ENCODE peak calls at places on chromosomes 12 and 14, in ten cellular contexts. W is GM03348, D is upper lobe of right lung, F is iris pigment epithelial cell, V is colonic mucosa, X is prostate gland, N is AG10803, L is caudate nucleus, I is endothelial cell, G is omental fat pad. R is an unnamed sample.

GRCh38 chr14:52551696-52552062 is 626 bp downstream of the TXNDC16 start:
- DNase-seq in X (peak), W (peak), I (no peak), V (peak), D (no peak), F (peak), G (no peak), N (peak), L (no peak), R (peak)

GRCh38 chr12:83664650-83665049 is 977.9 kb downstream of the TMTC2 start:
- DNase-seq in I (no peak), W (no peak), V (no peak), F (no peak), N (no peak), L (no peak), X (no peak), D (no peak), G (no peak), R (no peak)

GRCh38 chr12:13564266-13564810 is 367.8 kb downstream of the EMP1 start:
- DNase-seq in X (no peak), G (no peak), F (no peak), W (no peak), L (no peak), I (no peak), V (no peak), D (no peak), N (no peak), R (no peak)

GRCh38 chr12:78096909-78097597 is 266.4 kb downstream of the NAV3 start:
- DNase-seq in W (peak), V (no peak), I (no peak), X (no peak), D (no peak), N (peak), L (no peak), G (no peak), F (peak), R (no peak)

GRCh38 chr14:80637726-80638619 is 303.6 kb downstream of the CEP128 start:
- DNase-seq in G (no peak), V (no peak), D (no peak), N (peak), L (no peak), W (peak), F (peak), I (no peak), X (no peak), R (no peak)

GRCh38 chr12:65740873-65741600 is 83.2 kb upstream of the HMGA2 start:
- DNase-seq in W (peak), D (peak), I (peak), L (peak), V (peak), F (peak), X (peak), G (peak), N (peak), R (peak)

GRCh38 chr12:85356596-85357385 is 76.8 kb downstream of the ALX1 start:
- DNase-seq in I (no peak), W (no peak), X (no peak), N (no peak), D (no peak), V (no peak), G (no peak), F (no peak), L (no peak), R (no peak)

GRCh38 chr12:14454098-14454907 is 88.8 kb downstream of the ATF7IP start:
- DNase-seq in N (peak), F (peak), I (peak), V (peak), D (no peak), L (no peak), G (no peak), X (no peak), W (peak), R (no peak)

GRCh38 chr14:89178802-89179201 is 238.2 kb downstream of the FOXN3 start:
- DNase-seq in G (no peak), W (no peak), F (peak), V (no peak), X (no peak), I (no peak), N (peak), D (no peak), L (no peak), R (no peak)

GRCh38 chr12:46888568-46888967 is 62.8 kb upstream of the SLC38A4 start:
- DNase-seq in N (no peak), X (no peak), F (no peak), W (no peak), G (no peak), L (no peak), D (no peak), I (no peak), V (no peak), R (no peak)

GRCh38 chr14:104924421-104925213 is at the start of gene PLD4:
- DNase-seq in N (no peak), I (no peak), X (no peak), V (no peak), G (no peak), W (no peak), L (no peak), D (no peak), F (no peak), R (no peak)

GRCh38 chr12:2295941-2296461 is 243.2 kb downstream of the CACNA1C start:
- DNase-seq in D (no peak), X (no peak), F (peak), I (no peak), N (peak), V (no peak), W (peak), L (no peak), G (no peak), R (no peak)

GRCh38 chr12:117486840-117487659 is 125.6 kb upstream of the NOS1 start:
- DNase-seq in L (no peak), G (no peak), X (no peak), W (peak), V (no peak), F (peak), I (no peak), D (no peak), N (peak), R (peak)

GRCh38 chr12:6936642-6937480 is 6.8 kb upstream of the RNU7-1 start:
- DNase-seq in D (no peak), X (no peak), N (no peak), F (no peak), L (no peak), V (no peak), W (no peak), I (no peak), G (no peak), R (no peak)

GRCh38 chr14:33404964-33405574 is 466.4 kb downstream of the NPAS3 start:
- DNase-seq in G (no peak), N (no peak), X (no peak), L (no peak), W (no peak), I (no peak), V (no peak), D (no peak), F (no peak), R (no peak)

GRCh38 chr12:52307836-52308806 is 13.1 kb downstream of the KRT83 start:
- DNase-seq in F (peak), N (peak), L (peak), V (peak), D (peak), I (peak), X (peak), G (no peak), W (peak), R (peak)

GRCh38 chr14:102805454-102805891 is 28.2 kb downstream of the TRAF3 start:
- DNase-seq in W (peak), L (no peak), F (peak), G (no peak), X (no peak), I (no peak), V (no peak), N (peak), D (no peak), R (no peak)

GRCh38 chr12:34107016-34107415 is 84.7 kb downstream of the ALG10 start:
- DNase-seq in G (no peak), F (no peak), V (no peak), D (peak), W (no peak), N (no peak), L (no peak), X (no peak), I (no peak), R (no peak)

R was measured in mucosa of gallbladder.